ENCODE peak calls at places on chromosomes 1 and 21, in eight cellular contexts. H is astrocyte of the spinal cord, T is H4, M is A549, K is endothelial cell, A is NCI-H1105 treated with DMSO at 0.1 percent for 48 hours, J is fibroblast of mammary gland, U is cerebellum. N is an unnamed sample.

GRCh38 chr21:27759091-27759659 is 792.3 kb upstream of the ADAMTS5 start:
- DNase-seq in K (peak; percentile 9), T (no peak), J (no peak), U (no peak), A (no peak), H (no peak), M (no peak), N (peak; percentile 18)

GRCh38 chr1:100629391-100629790 is 90.2 kb upstream of the VCAM1 start:
- DNase-seq in J (peak; percentile 34), T (no peak), A (no peak), U (no peak), M (no peak), H (peak; percentile 43), K (no peak), N (no peak)

GRCh38 chr21:34704119-34704518 is 35.3 kb downstream of the CLIC6 start:
- DNase-seq in T (no peak), H (no peak), J (peak; percentile 89), M (no peak), U (no peak), A (no peak), K (no peak), N (peak; percentile 29)

GRCh38 chr21:39125752-39126485 is 57.3 kb downstream of the PSMG1 start:
- DNase-seq in A (peak; percentile 71), T (peak; percentile 82), K (peak; percentile 54), U (no peak), J (peak; percentile 82), M (no peak), H (peak; percentile 72), N (peak; percentile 80)

GRCh38 chr1:60699304-60699703 is 383.1 kb upstream of the NFIA start:
- DNase-seq in M (no peak), K (no peak), A (no peak), T (no peak), U (no peak), J (peak; percentile 1), H (peak; percentile 3), N (peak; percentile 4)

GRCh38 chr1:182392045-182393028 is 747 bp upstream of the GLUL start:
- DNase-seq in T (no peak), U (peak; percentile 39), H (peak; percentile 29), M (no peak), J (peak; percentile 41), A (peak; percentile 77), K (no peak), N (peak; percentile 15)

GRCh38 chr1:15956150-15956549 is 19.8 kb downstream of the ZBTB17 start:
- DNase-seq in K (no peak), T (no peak), J (peak; percentile 43), H (peak; percentile 29), A (no peak), U (no peak), M (no peak), N (peak; percentile 61)

GRCh38 chr1:152739841-152740240 is 18.0 kb upstream of the KPRP start:
- DNase-seq in J (peak; percentile 72), M (no peak), A (no peak), H (no peak), K (no peak), U (no peak), T (no peak), N (no peak)

GRCh38 chr1:53328490-53329182 is 766 bp upstream of the LRP8 start:
- DNase-seq in A (no peak), U (no peak), M (no peak), H (no peak), T (no peak), K (no peak), J (no peak), N (no peak)

GRCh38 chr1:225485991-225486530 is 58.2 kb upstream of the LBR start:
- DNase-seq in U (no peak), K (no peak), T (no peak), M (no peak), A (no peak), H (no peak), J (no peak), N (no peak)

GRCh38 chr1:35470964-35471613 is 86.1 kb downstream of the KIAA0319L start:
- DNase-seq in A (no peak), J (no peak), T (no peak), U (no peak), M (no peak), K (no peak), H (no peak), N (no peak)

GRCh38 chr1:164265232-164265631 is 293.8 kb upstream of the PBX1 start:
- DNase-seq in M (no peak), T (no peak), K (no peak), J (peak; percentile 32), A (no peak), U (no peak), H (no peak), N (peak; percentile 11)

N was measured in foreskin fibroblast.